ENCODE peak calls at places on chromosomes 6 and 20, in nine cellular contexts. One of them, this sample, is unnamed.

GRCh38 chr6:81451787-81452186 is 300.7 kb downstream of the TENT5A start:
- DNase-seq in H1: no peak
- DNase-seq in neural crest cell: no peak
- DNase-seq in IMR-90: peak
- DNase-seq in A549: peak
- DNase-seq in esophagus muscularis mucosa: no peak
- DNase-seq in uterus: no peak
- DNase-seq in CD14-positive monocyte: no peak
- DNase-seq in stomach: no peak
- DNase-seq in this sample: no peak

GRCh38 chr20:50459124-50459918 is 50.9 kb upstream of the PTPN1 start:
- DNase-seq in H1: no peak
- DNase-seq in neural crest cell: no peak
- DNase-seq in uterus: no peak
- DNase-seq in IMR-90: no peak
- DNase-seq in A549: no peak
- DNase-seq in CD14-positive monocyte: no peak
- DNase-seq in stomach: no peak
- DNase-seq in esophagus muscularis mucosa: no peak
- DNase-seq in this sample: no peak

GRCh38 chr20:22471156-22471836 is 113.1 kb downstream of the FOXA2 start:
- DNase-seq in esophagus muscularis mucosa: no peak
- DNase-seq in H1: no peak
- DNase-seq in stomach: peak
- DNase-seq in uterus: no peak
- DNase-seq in neural crest cell: no peak
- DNase-seq in IMR-90: no peak
- DNase-seq in CD14-positive monocyte: no peak
- DNase-seq in A549: peak
- DNase-seq in this sample: no peak

GRCh38 chr20:49320460-49320859 is 42.6 kb upstream of the ZNFX1 start:
- DNase-seq in CD14-positive monocyte: no peak
- DNase-seq in IMR-90: peak
- DNase-seq in esophagus muscularis mucosa: no peak
- DNase-seq in uterus: no peak
- DNase-seq in stomach: no peak
- DNase-seq in A549: peak
- DNase-seq in H1: no peak
- DNase-seq in neural crest cell: no peak
- DNase-seq in this sample: peak

GRCh38 chr20:24784607-24785006 is 164.5 kb upstream of the CST7 start:
- DNase-seq in neural crest cell: no peak
- DNase-seq in esophagus muscularis mucosa: no peak
- DNase-seq in stomach: no peak
- DNase-seq in A549: no peak
- DNase-seq in IMR-90: no peak
- DNase-seq in uterus: no peak
- DNase-seq in CD14-positive monocyte: no peak
- DNase-seq in H1: no peak
- DNase-seq in this sample: no peak

GRCh38 chr6:157715766-157716171 is 107.3 kb upstream of the SNX9 start:
- DNase-seq in H1: no peak
- DNase-seq in CD14-positive monocyte: no peak
- DNase-seq in stomach: no peak
- DNase-seq in neural crest cell: no peak
- DNase-seq in esophagus muscularis mucosa: no peak
- DNase-seq in IMR-90: peak
- DNase-seq in uterus: peak
- DNase-seq in A549: no peak
- DNase-seq in this sample: no peak

GRCh38 chr20:63321148-63321831 is 28.3 kb downstream of the COL20A1 start:
- DNase-seq in stomach: no peak
- DNase-seq in esophagus muscularis mucosa: no peak
- DNase-seq in neural crest cell: no peak
- DNase-seq in CD14-positive monocyte: peak
- DNase-seq in uterus: peak
- DNase-seq in A549: no peak
- DNase-seq in H1: no peak
- DNase-seq in IMR-90: peak
- DNase-seq in this sample: no peak

GRCh38 chr20:18032977-18033892 is 24.5 kb downstream of the OVOL2 start:
- DNase-seq in neural crest cell: no peak
- DNase-seq in IMR-90: peak
- DNase-seq in esophagus muscularis mucosa: no peak
- DNase-seq in uterus: no peak
- DNase-seq in H1: no peak
- DNase-seq in stomach: no peak
- DNase-seq in A549: no peak
- DNase-seq in CD14-positive monocyte: no peak
- DNase-seq in this sample: peak

GRCh38 chr6:123994168-123994567 is 190.5 kb downstream of the NKAIN2 start:
- DNase-seq in stomach: no peak
- DNase-seq in neural crest cell: no peak
- DNase-seq in H1: no peak
- DNase-seq in CD14-positive monocyte: no peak
- DNase-seq in uterus: no peak
- DNase-seq in IMR-90: no peak
- DNase-seq in A549: no peak
- DNase-seq in esophagus muscularis mucosa: no peak
- DNase-seq in this sample: no peak

GRCh38 chr20:58524814-58525213 is 9.6 kb upstream of the APCDD1L start:
- DNase-seq in CD14-positive monocyte: no peak
- DNase-seq in esophagus muscularis mucosa: no peak
- DNase-seq in stomach: no peak
- DNase-seq in H1: no peak
- DNase-seq in uterus: no peak
- DNase-seq in A549: no peak
- DNase-seq in neural crest cell: no peak
- DNase-seq in IMR-90: peak
- DNase-seq in this sample: no peak

GRCh38 chr6:167956983-167957492 is 40.4 kb upstream of the KIF25 start:
- DNase-seq in esophagus muscularis mucosa: no peak
- DNase-seq in neural crest cell: no peak
- DNase-seq in A549: no peak
- DNase-seq in uterus: no peak
- DNase-seq in H1: no peak
- DNase-seq in IMR-90: peak
- DNase-seq in stomach: no peak
- DNase-seq in CD14-positive monocyte: no peak
- DNase-seq in this sample: no peak

GRCh38 chr6:111478064-111478476 is 4.9 kb downstream of the REV3L start:
- DNase-seq in stomach: no peak
- DNase-seq in A549: no peak
- DNase-seq in IMR-90: peak
- DNase-seq in esophagus muscularis mucosa: no peak
- DNase-seq in H1: no peak
- DNase-seq in uterus: no peak
- DNase-seq in neural crest cell: no peak
- DNase-seq in CD14-positive monocyte: no peak
- DNase-seq in this sample: no peak

GRCh38 chr20:10306440-10307358 is 88.1 kb downstream of the SNAP25 start:
- DNase-seq in IMR-90: peak
- DNase-seq in esophagus muscularis mucosa: no peak
- DNase-seq in stomach: no peak
- DNase-seq in A549: no peak
- DNase-seq in uterus: no peak
- DNase-seq in H1: no peak
- DNase-seq in neural crest cell: no peak
- DNase-seq in CD14-positive monocyte: no peak
- DNase-seq in this sample: no peak

GRCh38 chr20:57390604-57391438 is at the start of gene RBM38:
- DNase-seq in A549: peak
- DNase-seq in H1: no peak
- DNase-seq in CD14-positive monocyte: no peak
- DNase-seq in stomach: peak
- DNase-seq in neural crest cell: peak
- DNase-seq in uterus: peak
- DNase-seq in esophagus muscularis mucosa: no peak
- DNase-seq in IMR-90: peak
- DNase-seq in this sample: peak

GRCh38 chr6:97292671-97293070 is 9.7 kb upstream of the MMS22L start:
- DNase-seq in A549: no peak
- DNase-seq in stomach: no peak
- DNase-seq in IMR-90: peak
- DNase-seq in uterus: no peak
- DNase-seq in neural crest cell: no peak
- DNase-seq in esophagus muscularis mucosa: no peak
- DNase-seq in CD14-positive monocyte: no peak
- DNase-seq in H1: no peak
- DNase-seq in this sample: no peak

GRCh38 chr20:34085544-34086040 is 26.5 kb downstream of the EIF2S2 start:
- DNase-seq in stomach: no peak
- DNase-seq in uterus: no peak
- DNase-seq in IMR-90: no peak
- DNase-seq in H1: no peak
- DNase-seq in CD14-positive monocyte: no peak
- DNase-seq in neural crest cell: no peak
- DNase-seq in esophagus muscularis mucosa: no peak
- DNase-seq in A549: no peak
- DNase-seq in this sample: no peak

GRCh38 chr20:20463933-20464374 is 96.0 kb downstream of the INSM1 start:
- DNase-seq in IMR-90: no peak
- DNase-seq in CD14-positive monocyte: no peak
- DNase-seq in neural crest cell: peak
- DNase-seq in uterus: no peak
- DNase-seq in stomach: no peak
- DNase-seq in A549: no peak
- DNase-seq in H1: peak
- DNase-seq in esophagus muscularis mucosa: no peak
- DNase-seq in this sample: no peak

GRCh38 chr6:68975064-68975463 is 340.0 kb downstream of the ADGRB3 start:
- DNase-seq in stomach: no peak
- DNase-seq in IMR-90: no peak
- DNase-seq in esophagus muscularis mucosa: no peak
- DNase-seq in H1: no peak
- DNase-seq in A549: no peak
- DNase-seq in CD14-positive monocyte: no peak
- DNase-seq in uterus: no peak
- DNase-seq in neural crest cell: peak
- DNase-seq in this sample: no peak

GRCh38 chr6:110814488-110815259 is 595 bp downstream of the CDK19 start:
- DNase-seq in stomach: peak
- DNase-seq in H1: no peak
- DNase-seq in esophagus muscularis mucosa: peak
- DNase-seq in uterus: peak
- DNase-seq in neural crest cell: peak
- DNase-seq in IMR-90: peak
- DNase-seq in CD14-positive monocyte: peak
- DNase-seq in A549: peak
- DNase-seq in this sample: peak

DNA sequence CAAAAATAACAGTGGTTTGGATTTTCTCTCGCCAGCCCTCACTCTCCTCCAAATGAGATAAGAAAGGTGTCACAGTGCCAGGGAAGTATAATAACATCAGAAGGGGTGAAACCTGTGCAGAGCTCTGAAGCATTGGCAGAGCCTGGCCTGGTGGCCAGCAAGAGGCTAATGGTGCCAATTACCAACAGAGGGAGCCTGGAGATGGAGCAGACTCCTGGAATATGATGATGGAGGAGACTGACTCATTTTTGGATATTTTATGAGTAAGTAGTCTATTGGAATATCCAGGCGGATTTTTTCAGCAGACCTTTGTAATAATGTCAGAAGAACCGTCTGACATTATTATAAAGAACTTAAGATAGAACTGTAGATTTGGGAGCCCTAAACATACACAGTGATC is 442.6 kb upstream of the MARCKS start:
- DNase-seq in uterus: peak
- DNase-seq in stomach: peak
- DNase-seq in CD14-positive monocyte: no peak
- DNase-seq in esophagus muscularis mucosa: no peak
- DNase-seq in IMR-90: peak
- DNase-seq in H1: no peak
- DNase-seq in A549: peak
- DNase-seq in neural crest cell: no peak
- DNase-seq in this sample: no peak
- TF ChIP-seq CTCF in uterus: peak
- TF ChIP-seq CTCF in stomach: peak
- TF ChIP-seq CTCF in CD14-positive monocyte: peak
- TF ChIP-seq CTCF in esophagus muscularis mucosa: peak
- TF ChIP-seq CTCF in IMR-90: peak
- TF ChIP-seq CTCF in H1: peak
- TF ChIP-seq CTCF in A549: peak
- TF ChIP-seq CTCF in neural crest cell: peak
- TF ChIP-seq CTCF in this sample: no peak

GRCh38 chr6:153618371-153619328 is 420.4 kb upstream of the OPRM1 start:
- DNase-seq in uterus: no peak
- DNase-seq in stomach: no peak
- DNase-seq in esophagus muscularis mucosa: no peak
- DNase-seq in neural crest cell: no peak
- DNase-seq in CD14-positive monocyte: no peak
- DNase-seq in IMR-90: no peak
- DNase-seq in A549: no peak
- DNase-seq in H1: no peak
- DNase-seq in this sample: no peak
- TF ChIP-seq CTCF in uterus: no peak
- TF ChIP-seq CTCF in stomach: no peak
- TF ChIP-seq CTCF in esophagus muscularis mucosa: no peak
- TF ChIP-seq CTCF in neural crest cell: no peak
- TF ChIP-seq CTCF in CD14-positive monocyte: no peak
- TF ChIP-seq CTCF in IMR-90: no peak
- TF ChIP-seq CTCF in A549: no peak
- TF ChIP-seq CTCF in H1: no peak
- TF ChIP-seq CTCF in this sample: no peak

DNA sequence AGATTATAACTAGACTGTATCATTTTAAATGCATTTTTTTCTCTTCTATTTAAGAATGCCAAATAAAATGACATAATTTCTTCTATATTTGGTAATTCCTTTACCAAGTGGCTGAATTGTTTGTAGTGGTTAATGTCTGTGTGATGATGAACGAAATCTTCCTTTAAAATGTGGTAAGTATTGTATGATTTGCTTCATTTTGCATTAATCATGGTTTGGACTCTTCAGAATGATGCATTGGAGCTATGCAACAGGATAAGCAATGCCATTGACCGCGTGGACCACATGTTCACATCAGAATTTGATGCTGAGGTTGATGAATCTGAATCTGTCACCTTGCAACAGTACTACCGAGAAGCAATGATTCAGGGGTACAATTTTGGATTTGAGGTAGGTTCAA is 99.6 kb downstream of the MAP3K4 start:
- DNase-seq in CD14-positive monocyte: no peak
- DNase-seq in IMR-90: no peak
- DNase-seq in stomach: no peak
- DNase-seq in H1: no peak
- DNase-seq in esophagus muscularis mucosa: no peak
- DNase-seq in neural crest cell: no peak
- DNase-seq in uterus: no peak
- DNase-seq in A549: no peak
- DNase-seq in this sample: no peak
- TF ChIP-seq CTCF in CD14-positive monocyte: no peak
- TF ChIP-seq CTCF in IMR-90: no peak
- TF ChIP-seq CTCF in stomach: no peak
- TF ChIP-seq CTCF in H1: no peak
- TF ChIP-seq CTCF in esophagus muscularis mucosa: no peak
- TF ChIP-seq CTCF in neural crest cell: no peak
- TF ChIP-seq CTCF in uterus: no peak
- TF ChIP-seq CTCF in A549: no peak
- TF ChIP-seq CTCF in this sample: no peak

DNA sequence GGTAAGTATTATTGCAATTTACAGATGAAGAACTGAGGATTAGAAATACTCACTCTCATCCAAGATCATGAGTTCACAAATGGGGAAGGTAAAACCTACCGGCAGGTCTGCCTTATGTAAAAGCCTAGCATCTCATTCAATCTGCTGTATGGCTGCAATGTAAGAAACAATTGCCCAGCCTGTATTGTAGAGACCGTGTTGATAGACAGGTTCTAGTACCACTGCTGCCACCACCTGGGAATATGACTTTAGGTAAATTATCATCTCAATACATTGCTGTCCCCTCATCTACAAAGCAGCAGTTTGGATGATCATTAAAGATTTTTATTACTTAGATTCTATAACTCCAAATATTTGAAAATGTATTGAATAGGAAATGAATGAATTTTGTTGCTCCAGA is 23.3 kb upstream of the ARHGAP18 start:
- DNase-seq in esophagus muscularis mucosa: no peak
- DNase-seq in H1: no peak
- DNase-seq in uterus: no peak
- DNase-seq in A549: no peak
- DNase-seq in IMR-90: no peak
- DNase-seq in CD14-positive monocyte: no peak
- DNase-seq in neural crest cell: no peak
- DNase-seq in stomach: no peak
- DNase-seq in this sample: no peak
- TF ChIP-seq CTCF in esophagus muscularis mucosa: no peak
- TF ChIP-seq CTCF in H1: no peak
- TF ChIP-seq CTCF in uterus: no peak
- TF ChIP-seq CTCF in A549: peak
- TF ChIP-seq CTCF in IMR-90: no peak
- TF ChIP-seq CTCF in CD14-positive monocyte: no peak
- TF ChIP-seq CTCF in neural crest cell: no peak
- TF ChIP-seq CTCF in stomach: no peak
- TF ChIP-seq CTCF in this sample: no peak

This sample was measured in nephron progenitor cell.